ENCODE peak calls at places on chromosome 14, in five cellular contexts. One of them, this sample, is unnamed.

GRCh38 chr14:89973234-89973823 is 17.6 kb downstream of the TDP1 start:
- DNase-seq in neural crest cell: peak
- DNase-seq in NCI-H2081: peak
- DNase-seq in Panc1: peak
- DNase-seq in stimulated activated CD4-positive, alpha-beta T cell treated with anti-CD3 and anti-CD28 coated beads, Interleukin-15, amount 100 ng/mL, for 48 hours: peak
- DNase-seq in this sample: peak

GRCh38 chr14:76647699-76648298 is 113.5 kb upstream of the VASH1 start:
- DNase-seq in neural crest cell: peak
- DNase-seq in NCI-H2081: peak
- DNase-seq in Panc1: peak
- DNase-seq in stimulated activated CD4-positive, alpha-beta T cell treated with anti-CD3 and anti-CD28 coated beads, Interleukin-15, amount 100 ng/mL, for 48 hours: no peak
- DNase-seq in this sample: no peak

GRCh38 chr14:100778951-100779690 is 46.8 kb upstream of the MEG3 start:
- DNase-seq in neural crest cell: no peak
- DNase-seq in NCI-H2081: no peak
- DNase-seq in Panc1: no peak
- DNase-seq in stimulated activated CD4-positive, alpha-beta T cell treated with anti-CD3 and anti-CD28 coated beads, Interleukin-15, amount 100 ng/mL, for 48 hours: no peak
- DNase-seq in this sample: no peak

GRCh38 chr14:32249780-32250179 is 46.7 kb upstream of the RNU6-8 start:
- DNase-seq in neural crest cell: no peak
- DNase-seq in NCI-H2081: no peak
- DNase-seq in Panc1: no peak
- DNase-seq in stimulated activated CD4-positive, alpha-beta T cell treated with anti-CD3 and anti-CD28 coated beads, Interleukin-15, amount 100 ng/mL, for 48 hours: no peak
- DNase-seq in this sample: no peak

GRCh38 chr14:99728231-99728920 is 44.3 kb downstream of the CYP46A1 start:
- DNase-seq in neural crest cell: no peak
- DNase-seq in NCI-H2081: no peak
- DNase-seq in Panc1: no peak
- DNase-seq in stimulated activated CD4-positive, alpha-beta T cell treated with anti-CD3 and anti-CD28 coated beads, Interleukin-15, amount 100 ng/mL, for 48 hours: no peak
- DNase-seq in this sample: no peak

GRCh38 chr14:69069020-69069421 is 83.9 kb downstream of the DCAF5 start:
- DNase-seq in neural crest cell: no peak
- DNase-seq in NCI-H2081: no peak
- DNase-seq in Panc1: no peak
- DNase-seq in stimulated activated CD4-positive, alpha-beta T cell treated with anti-CD3 and anti-CD28 coated beads, Interleukin-15, amount 100 ng/mL, for 48 hours: no peak
- DNase-seq in this sample: no peak

GRCh38 chr14:96078687-96079016 is 39.5 kb downstream of the C14orf132 start:
- DNase-seq in neural crest cell: no peak
- DNase-seq in NCI-H2081: no peak
- DNase-seq in Panc1: no peak
- DNase-seq in stimulated activated CD4-positive, alpha-beta T cell treated with anti-CD3 and anti-CD28 coated beads, Interleukin-15, amount 100 ng/mL, for 48 hours: no peak
- DNase-seq in this sample: no peak

GRCh38 chr14:71437870-71438269 is 494.4 kb upstream of the RGS6 start:
- DNase-seq in neural crest cell: no peak
- DNase-seq in NCI-H2081: no peak
- DNase-seq in Panc1: peak
- DNase-seq in stimulated activated CD4-positive, alpha-beta T cell treated with anti-CD3 and anti-CD28 coated beads, Interleukin-15, amount 100 ng/mL, for 48 hours: no peak
- DNase-seq in this sample: no peak

GRCh38 chr14:92759300-92759678 is 10.9 kb upstream of the LGMN start:
- DNase-seq in neural crest cell: no peak
- DNase-seq in NCI-H2081: no peak
- DNase-seq in Panc1: no peak
- DNase-seq in stimulated activated CD4-positive, alpha-beta T cell treated with anti-CD3 and anti-CD28 coated beads, Interleukin-15, amount 100 ng/mL, for 48 hours: no peak
- DNase-seq in this sample: no peak

GRCh38 chr14:103071544-103072251 is 12.3 kb upstream of the LBHD2 start:
- DNase-seq in neural crest cell: no peak
- DNase-seq in NCI-H2081: no peak
- DNase-seq in Panc1: no peak
- DNase-seq in stimulated activated CD4-positive, alpha-beta T cell treated with anti-CD3 and anti-CD28 coated beads, Interleukin-15, amount 100 ng/mL, for 48 hours: no peak
- DNase-seq in this sample: no peak

GRCh38 chr14:67413806-67414769 is 2.1 kb upstream of the PLEK2 start:
- DNase-seq in neural crest cell: no peak
- DNase-seq in NCI-H2081: no peak
- DNase-seq in Panc1: no peak
- DNase-seq in stimulated activated CD4-positive, alpha-beta T cell treated with anti-CD3 and anti-CD28 coated beads, Interleukin-15, amount 100 ng/mL, for 48 hours: no peak
- DNase-seq in this sample: no peak

GRCh38 chr14:68873379-68873778 is 80.5 kb upstream of the ZFP36L1 start:
- DNase-seq in neural crest cell: no peak
- DNase-seq in NCI-H2081: peak
- DNase-seq in Panc1: no peak
- DNase-seq in stimulated activated CD4-positive, alpha-beta T cell treated with anti-CD3 and anti-CD28 coated beads, Interleukin-15, amount 100 ng/mL, for 48 hours: no peak
- DNase-seq in this sample: no peak

This sample was measured in activated CD4-positive, alpha-beta T cell treated with anti-CD3 and anti-CD28 coated beads for 24 hours.